ENCODE peak calls at places on chromosomes 11 and 22, in nine cellular contexts. S, O, P, L, W, J, K, A and X are unnamed samples.

GRCh38 chr11:797300-798092 is 585 bp downstream of the SLC25A22 start:
- DNase-seq in W (peak), A (peak), J (no peak), L (peak), K (no peak), P (peak), O (peak), S (peak), X (peak)

GRCh38 chr11:66789097-66789890 is 53.9 kb upstream of the RCE1 start:
- DNase-seq in K (no peak), L (no peak), O (no peak), S (no peak), W (no peak), J (no peak), A (no peak), P (no peak), X (no peak)

GRCh38 chr11:84215671-84216070 is 929.5 kb upstream of the CCDC90B start:
- DNase-seq in S (no peak), W (peak), O (no peak), J (no peak), A (no peak), K (no peak), P (no peak), L (no peak), X (no peak)

GRCh38 chr11:16925495-16926065 is 88.6 kb downstream of the PLEKHA7 start:
- DNase-seq in S (peak), J (peak), P (peak), A (no peak), K (no peak), W (no peak), O (peak), L (peak), X (no peak)

GRCh38 chr11:128308793-128309192 is 278.6 kb downstream of the ETS1 start:
- DNase-seq in J (no peak), A (no peak), K (no peak), W (no peak), P (no peak), O (no peak), S (no peak), L (no peak), X (no peak)

GRCh38 chr11:19713221-19714092 is 820 bp downstream of the NAV2 start:
- DNase-seq in J (no peak), S (peak), P (no peak), A (no peak), L (peak), K (no peak), W (no peak), O (peak), X (no peak)

GRCh38 chr11:134014502-134014901 is 54.4 kb upstream of the JAM3 start:
- DNase-seq in A (peak), O (no peak), S (peak), W (no peak), K (no peak), J (no peak), P (no peak), L (no peak), X (no peak)

GRCh38 chr11:34238533-34238932 is 119.3 kb downstream of the ABTB2 start:
- DNase-seq in W (peak), O (peak), S (no peak), L (no peak), K (no peak), A (no peak), P (no peak), J (no peak), X (no peak)

GRCh38 chr11:17350455-17351170 is 987 bp upstream of the NCR3LG1 start:
- DNase-seq in P (no peak), J (no peak), L (no peak), O (no peak), W (peak), K (no peak), A (no peak), S (no peak), X (no peak)

GRCh38 chr11:44608654-44609027 is 43.2 kb downstream of the CD82 start:
- DNase-seq in K (no peak), P (no peak), J (no peak), S (no peak), O (no peak), W (no peak), L (no peak), A (no peak), X (no peak)

GRCh38 chr11:132772712-132773545 is 759.4 kb downstream of the OPCML start:
- DNase-seq in A (no peak), S (no peak), K (no peak), W (no peak), P (no peak), L (no peak), O (no peak), J (no peak), X (no peak)

GRCh38 chr11:112610996-112611795 is 350.0 kb upstream of the NCAM1 start:
- DNase-seq in K (no peak), S (no peak), L (no peak), J (no peak), P (no peak), O (peak), A (no peak), W (peak), X (no peak)

GRCh38 chr22:20021196-20022181 is 579 bp downstream of the TANGO2 start:
- DNase-seq in J (no peak), A (peak), K (no peak), W (peak), S (peak), L (peak), O (no peak), P (peak), X (no peak)

GRCh38 chr11:28268925-28269324 is 160.7 kb downstream of the METTL15 start:
- DNase-seq in P (no peak), W (no peak), K (no peak), J (no peak), O (no peak), L (no peak), A (no peak), S (no peak), X (no peak)

GRCh38 chr22:46066691-46067090 is 83.6 kb upstream of the PPARA start:
- DNase-seq in W (peak), K (no peak), J (no peak), L (no peak), S (no peak), O (no peak), P (peak), A (peak), X (no peak)
- TF ChIP-seq CTCF in W (no peak), K (no peak), J (no peak), L (no peak), S (no peak), O (no peak), P (no peak), A (no peak), X (no peak)

GRCh38 chr11:88332851-88333250 is 4.7 kb downstream of the CTSC start:
- DNase-seq in S (no peak), O (no peak), K (no peak), A (no peak), J (no peak), L (no peak), P (no peak), W (peak), X (no peak)
- H3K4me3 ChIP-seq in S (no peak), O (no peak), K (no peak), A (no peak), J (no peak), L (no peak), P (no peak), W (no peak), X (no peak)

GRCh38 chr11:104907521-104908185 is 9.4 kb upstream of the CASP12 start:
- DNase-seq in P (no peak), K (no peak), S (no peak), L (no peak), O (no peak), J (no peak), W (peak), A (no peak), X (peak)

GRCh38 chr11:104908186-104908531 is 9.9 kb upstream of the CASP12 start:
- DNase-seq in S (no peak), K (no peak), P (no peak), A (no peak), O (no peak), W (no peak), L (no peak), J (no peak), X (no peak)

GRCh38 chr11:104905271-104905670 is 7.0 kb upstream of the CASP12 start:
- DNase-seq in J (peak), L (no peak), O (no peak), K (no peak), W (no peak), A (no peak), P (no peak), S (no peak), X (no peak)
- TF ChIP-seq CTCF in J (peak), L (no peak), O (peak), K (peak), W (peak), A (no peak), P (no peak), S (peak), X (no peak)

GRCh38 chr11:6232899-6233298 is 1.5 kb downstream of the FHIP1B start:
- DNase-seq in S (no peak), W (peak), A (no peak), O (no peak), L (no peak), K (no peak), J (no peak), P (no peak), X (no peak)
- H3K4me3 ChIP-seq in S (no peak), W (no peak), A (no peak), O (no peak), L (no peak), K (no peak), J (peak), P (no peak), X (no peak)

GRCh38 chr11:31236052-31236652 is 133.4 kb downstream of the DCDC1 start:
- DNase-seq in L (no peak), S (no peak), O (peak), P (no peak), K (no peak), J (peak), W (peak), A (no peak), X (no peak)
- TF ChIP-seq CTCF in L (no peak), S (peak), O (peak), P (no peak), K (peak), J (peak), W (peak), A (no peak), X (peak)

DNA sequence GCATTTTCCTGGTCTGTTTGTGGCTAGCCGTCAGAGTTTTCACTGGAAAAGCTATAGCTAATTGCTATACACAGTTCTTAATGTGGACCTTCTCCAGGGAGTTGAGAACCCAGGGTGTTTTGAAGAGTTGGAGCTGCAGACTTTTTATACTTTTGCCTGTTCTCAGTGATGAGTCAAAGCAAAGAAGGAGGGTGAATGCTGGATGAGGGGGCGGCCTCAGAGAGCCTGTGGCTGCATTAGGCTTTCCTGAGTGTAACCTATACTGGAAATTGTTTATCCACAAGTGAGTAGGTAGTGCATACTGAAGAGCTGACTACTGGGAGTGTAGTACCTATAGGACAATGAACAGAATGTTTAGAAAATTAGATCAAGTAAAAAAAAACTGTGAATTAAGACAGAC is 79.7 kb upstream of the HORMAD2 start:
- DNase-seq in P (no peak), S (no peak), O (peak), W (peak), L (no peak), K (no peak), A (no peak), J (no peak), X (no peak)
- H3K4me3 ChIP-seq in P (no peak), S (no peak), O (no peak), W (no peak), L (no peak), K (no peak), A (no peak), J (no peak), X (no peak)

DNA sequence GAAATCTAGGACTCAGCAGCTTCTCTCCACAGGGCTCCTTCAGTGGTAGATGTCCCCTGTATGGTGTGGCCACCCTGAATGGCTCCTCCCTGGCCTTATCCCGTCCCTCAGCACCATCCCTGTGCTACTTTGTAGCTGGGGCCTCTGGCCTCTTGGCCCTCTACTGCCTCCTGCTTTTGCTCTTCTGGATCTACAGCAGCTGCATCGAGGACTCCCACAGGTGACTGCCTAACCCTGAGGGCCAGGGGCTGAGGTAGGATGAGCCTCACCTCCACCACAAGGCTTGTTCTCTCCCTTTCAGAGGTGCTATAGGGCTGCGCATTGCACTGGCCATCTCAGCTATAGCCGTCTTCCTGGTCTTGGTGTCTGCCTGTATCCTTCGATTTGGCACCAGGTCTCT is 1.8 kb downstream of the TMEM179B start:
- DNase-seq in A (no peak), J (no peak), K (no peak), W (no peak), O (no peak), P (no peak), L (no peak), S (no peak), X (no peak)
- TF ChIP-seq CTCF in A (no peak), J (peak), K (no peak), W (no peak), O (no peak), P (no peak), L (no peak), S (no peak), X (no peak)

GRCh38 chr11:2377511-2378443 is 667 bp downstream of the CD81 start:
- DNase-seq in P (peak), A (peak), S (peak), W (peak), O (peak), K (no peak), L (peak), J (no peak), X (no peak)

GRCh38 chr11:2376751-2377451 is at the start of gene CD81:
- DNase-seq in W (peak), J (no peak), O (peak), P (peak), L (peak), K (no peak), A (peak), S (peak), X (no peak)

GRCh38 chr11:2374456-2375201 is 2.5 kb upstream of the CD81 start:
- DNase-seq in S (no peak), A (no peak), L (no peak), O (no peak), P (no peak), W (no peak), J (no peak), K (no peak), X (no peak)

GRCh38 chr11:2375341-2375853 is 1.7 kb upstream of the CD81 start:
- DNase-seq in J (no peak), P (no peak), L (peak), W (no peak), S (peak), A (no peak), K (no peak), O (no peak), X (no peak)

GRCh38 chr11:2375964-2376551 is 1.1 kb upstream of the CD81 start:
- DNase-seq in P (peak), J (no peak), L (no peak), K (peak), S (no peak), A (no peak), O (no peak), W (no peak), X (no peak)
- H3K4me3 ChIP-seq in P (no peak), J (no peak), L (no peak), K (no peak), S (no peak), A (no peak), O (no peak), W (no peak), X (no peak)

GRCh38 chr11:3155691-3156258 is 9.3 kb downstream of the OSBPL5 start:
- DNase-seq in K (no peak), O (no peak), P (no peak), W (peak), S (no peak), A (no peak), L (no peak), J (no peak), X (no peak)
- TF ChIP-seq CTCF in K (no peak), O (no peak), P (no peak), W (no peak), S (no peak), A (no peak), L (no peak), J (no peak), X (no peak)

DNA sequence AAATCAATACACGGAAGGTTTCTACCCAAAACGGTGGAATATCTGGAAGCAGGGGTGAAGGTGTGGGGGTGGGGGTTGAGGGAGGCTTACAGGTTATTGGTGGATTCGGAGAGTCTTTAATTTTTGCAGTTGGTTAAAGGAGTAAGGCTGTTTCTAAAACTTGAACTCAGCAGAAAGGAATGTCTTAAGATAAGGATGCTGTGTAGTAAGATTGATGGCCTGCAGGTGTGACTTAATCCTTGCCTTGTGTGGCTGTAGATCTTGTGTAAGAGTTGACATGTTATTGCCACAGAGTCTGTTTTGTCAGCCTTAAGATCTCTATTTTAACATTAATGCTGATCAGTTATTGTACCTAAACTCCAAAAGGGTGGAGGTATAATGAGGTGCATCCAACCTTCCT is 16.4 kb upstream of the OR6M1 start:
- DNase-seq in A (no peak), K (no peak), O (no peak), W (no peak), J (no peak), S (no peak), L (no peak), P (no peak), X (no peak)
- H3K4me3 ChIP-seq in A (no peak), K (no peak), O (no peak), W (no peak), J (no peak), S (no peak), L (no peak), P (no peak), X (no peak)